ENCODE peak calls at places on chromosomes 5 and 9, in four cellular contexts. T, I, B and C are unnamed samples.

GRCh38 chr5:58459276-58459859 is 518 bp downstream of the PLK2 start:
- DNase-seq in T (no peak), I (peak; percentile 1), B (no peak), C (no peak)

GRCh38 chr9:34517185-34517584 is 5.6 kb downstream of the ENHO start:
- DNase-seq in B (no peak), I (no peak), T (no peak), C (no peak)

GRCh38 chr5:170232786-170233185 is at the start of gene C5orf58:
- DNase-seq in I (no peak), B (no peak), T (peak; percentile 31), C (no peak)

GRCh38 chr5:127838661-127839060 is 135.5 kb downstream of the CCDC192 start:
- DNase-seq in B (no peak), T (no peak), I (no peak), C (no peak)

GRCh38 chr5:1437452-1437851 is 7.8 kb downstream of the SLC6A3 start:
- DNase-seq in T (peak; percentile 37), I (peak; percentile 41), B (peak; percentile 42), C (no peak)

GRCh38 chr5:135486131-135486530 is 34.0 kb upstream of the TIFAB start:
- DNase-seq in B (no peak), T (no peak), I (no peak), C (no peak)

GRCh38 chr5:171570244-171570819 is 150.9 kb downstream of the FGF18 start:
- DNase-seq in B (no peak), I (no peak), T (no peak), C (no peak)

GRCh38 chr5:448061-448765 is 5.2 kb downstream of the EXOC3 start:
- DNase-seq in T (no peak), B (no peak), I (no peak), C (no peak)

GRCh38 chr5:142981475-142981874 is 211.3 kb downstream of the ARHGAP26 start:
- DNase-seq in B (no peak), I (no peak), T (no peak), C (no peak)

GRCh38 chr9:16031486-16031885 is 478.6 kb downstream of the CCDC171 start:
- DNase-seq in B (no peak), I (no peak), T (no peak), C (no peak)

GRCh38 chr5:33105521-33105941 is 335.2 kb upstream of the TARS1 start:
- DNase-seq in I (no peak), B (no peak), T (no peak), C (no peak)

GRCh38 chr5:160029004-160029403 is 20.1 kb downstream of the TTC1 start:
- DNase-seq in I (no peak), B (no peak), T (no peak), C (no peak)

GRCh38 chr5:78243639-78244038 is 50.9 kb downstream of the AP3B1 start:
- DNase-seq in I (no peak), T (no peak), B (no peak), C (no peak)

GRCh38 chr5:322281-322941 is 897 bp downstream of the AHRR start:
- DNase-seq in B (no peak), I (no peak), T (no peak), C (no peak)

GRCh38 chr9:91391426-91392217 is 29.9 kb upstream of the AUH start:
- DNase-seq in I (no peak), T (no peak), B (no peak), C (no peak)

GRCh38 chr5:66440202-66440680 is 156.0 kb upstream of the MAST4 start:
- DNase-seq in I (no peak), B (no peak), T (no peak), C (no peak)

GRCh38 chr5:168315416-168315990 is 24.1 kb downstream of the WWC1 start:
- DNase-seq in B (no peak), T (no peak), I (no peak), C (no peak)

GRCh38 chr5:176740702-176741565 is 69.4 kb upstream of the UNC5A start:
- DNase-seq in B (no peak), I (no peak), T (no peak), C (no peak)

GRCh38 chr9:3549243-3549642 is 23.4 kb upstream of the RFX3 start:
- DNase-seq in B (peak; percentile 56), T (no peak), I (no peak), C (no peak)

GRCh38 chr5:134114886-134115805 is 665 bp downstream of the TCF7 start:
- DNase-seq in B (peak; percentile 84), I (peak; percentile 32), T (peak; percentile 64), C (no peak)

GRCh38 chr5:179699640-179700298 is 1.0 kb downstream of the CANX start:
- DNase-seq in T (peak; percentile 60), I (peak; percentile 57), B (peak; percentile 48), C (no peak)

GRCh38 chr5:128782446-128782845 is 182.8 kb upstream of the SLC27A6 start:
- DNase-seq in T (no peak), I (no peak), B (no peak), C (no peak)

GRCh38 chr5:68475476-68475875 is 259.9 kb downstream of the PIK3R1 start:
- DNase-seq in I (no peak), T (no peak), B (no peak), C (no peak)

GRCh38 chr5:56119050-56119449 is 114.1 kb downstream of the ANKRD55 start:
- DNase-seq in I (no peak), B (no peak), T (no peak), C (no peak)

GRCh38 chr9:34633166-34633565 is 4.3 kb upstream of the ARID3C start:
- DNase-seq in B (no peak), I (no peak), T (no peak), C (no peak)

GRCh38 chr9:22331533-22331932 is 115.1 kb upstream of the DMRTA1 start:
- DNase-seq in T (no peak), I (no peak), B (no peak), C (no peak)

GRCh38 chr5:113367586-113367985 is 67.2 kb downstream of the TSSK1B start:
- DNase-seq in T (peak; percentile 6), B (peak; percentile 41), I (no peak), C (no peak)

GRCh38 chr9:109780453-109781033 is 545 bp downstream of the PALM2AKAP2 start:
- DNase-seq in B (no peak), T (no peak), I (no peak), C (no peak)

GRCh38 chr5:142065273-142065672 is 43.3 kb upstream of the NDFIP1 start:
- DNase-seq in I (peak; percentile 54), B (peak; percentile 78), T (no peak), C (no peak)

GRCh38 chr5:161086456-161086855 is 234.4 kb upstream of the ATP10B start:
- DNase-seq in I (no peak), T (no peak), B (no peak), C (no peak)

DNA sequence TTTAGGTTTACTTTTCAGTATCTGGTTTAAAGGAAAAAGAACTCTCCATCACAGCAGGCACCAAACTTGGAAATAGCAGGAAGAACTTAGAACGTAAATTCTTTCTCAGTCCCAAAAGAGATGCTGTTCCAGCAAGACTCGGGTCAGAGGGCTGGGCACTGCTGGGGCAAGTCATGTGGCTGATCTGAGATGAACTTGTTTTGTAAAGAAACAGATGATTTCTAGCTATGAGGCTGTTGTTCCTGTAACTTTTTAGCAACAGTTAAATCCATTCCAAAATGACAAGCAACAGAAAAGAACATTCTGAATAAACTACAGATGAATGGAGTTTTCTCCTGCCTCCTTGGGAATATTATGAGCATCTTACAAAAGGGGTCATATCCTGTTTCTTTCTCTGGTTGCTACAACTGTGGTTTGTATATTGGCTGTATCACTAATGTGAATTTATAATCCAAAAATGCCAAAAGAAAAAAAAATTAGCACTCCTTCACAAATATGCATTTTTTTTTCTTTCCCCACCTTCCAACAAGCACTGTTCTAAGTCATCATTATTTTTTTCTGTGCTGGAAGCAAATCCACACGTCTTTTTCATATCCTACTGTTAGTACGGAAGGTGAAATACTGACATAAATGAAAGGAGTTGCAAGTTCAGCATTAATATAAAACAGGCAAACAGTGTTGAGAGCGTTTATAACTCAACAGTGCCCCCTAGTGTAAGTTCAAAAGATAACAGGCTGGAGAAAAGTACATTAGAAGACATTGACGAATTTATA is 31.0 kb downstream of the OR2K2 start:
- DNase-seq in B (peak; percentile 42), I (peak; percentile 22), T (peak; percentile 38), C (peak; percentile 37)
- TF ChIP-seq CHD2 in B (no peak), I (no peak), T (no peak), C (no peak)

DNA sequence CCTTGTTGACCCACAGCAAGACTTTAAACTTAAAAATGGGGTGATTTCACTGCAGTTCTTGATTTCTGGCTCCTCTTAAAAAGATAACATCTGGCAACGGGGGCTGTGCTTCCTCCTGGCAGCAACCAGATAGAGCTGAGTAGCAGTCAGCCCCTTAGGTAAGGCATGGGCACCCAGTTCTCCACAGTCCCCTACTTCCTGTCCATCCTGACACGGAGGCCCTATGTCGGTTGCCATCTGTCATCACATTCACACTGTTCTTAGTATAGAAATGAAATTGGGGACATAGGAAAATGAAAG is 11.7 kb downstream of the CD74 start:
- DNase-seq in B (peak; percentile 54), T (no peak), I (no peak), C (no peak)
- TF ChIP-seq NFIC in B (no peak), T (no peak), I (no peak), C (no peak)

GRCh38 chr5:10724799-10725507 is 36.1 kb downstream of the DAP start:
- DNase-seq in T (peak; percentile 91), I (peak; percentile 76), B (peak; percentile 39), C (no peak)
- TF ChIP-seq CHD2 in T (no peak), I (no peak), B (no peak), C (no peak)

GRCh38 chr5:104347119-104347708 is 784.6 kb upstream of the NUDT12 start:
- DNase-seq in T (peak; percentile 1), B (no peak), I (no peak), C (no peak)

GRCh38 chr5:104345513-104345823 is 782.9 kb upstream of the NUDT12 start:
- DNase-seq in T (no peak), I (no peak), B (no peak), C (no peak)

DNA sequence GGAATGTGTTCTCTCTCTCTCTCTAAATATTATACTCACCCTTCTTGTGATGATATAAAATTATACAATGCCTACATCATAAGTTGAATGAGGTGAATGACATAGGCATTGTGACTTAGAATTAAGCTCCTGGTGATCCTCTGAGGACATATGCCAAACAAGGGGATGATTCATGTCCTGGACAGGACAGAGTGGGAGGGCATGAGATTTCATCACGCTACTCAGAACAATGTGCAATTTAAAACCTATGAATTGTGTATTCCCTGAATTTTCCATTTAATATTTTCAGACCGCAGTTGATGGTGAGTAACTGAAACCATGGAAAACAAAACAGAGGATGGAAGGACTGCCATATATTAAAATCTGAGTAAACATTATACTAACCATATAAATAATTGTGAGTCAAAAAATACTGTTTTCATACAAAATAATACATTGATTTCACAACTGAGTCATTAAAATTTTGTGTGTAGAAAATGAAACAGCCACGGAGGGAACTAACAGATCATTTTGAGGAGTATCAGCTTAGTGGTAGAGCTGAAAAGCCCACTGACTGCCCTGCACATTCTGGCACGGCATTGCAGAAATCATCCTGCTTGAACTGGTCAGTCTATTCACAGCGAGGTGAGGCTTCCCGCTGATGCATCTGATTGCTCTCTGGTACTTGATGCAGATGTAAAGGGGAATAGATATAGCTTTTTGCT is 782.4 kb upstream of the NUDT12 start:
- DNase-seq in I (peak; percentile 3), T (no peak), B (no peak), C (no peak)
- TF ChIP-seq NFIC in I (no peak), T (no peak), B (no peak), C (no peak)

GRCh38 chr9:125516381-125516960 is 190.5 kb downstream of the MAPKAP1 start:
- DNase-seq in I (no peak), B (no peak), T (no peak), C (no peak)
- TF ChIP-seq CHD2 in I (no peak), B (no peak), T (no peak), C (no peak)